ENCODE peak calls at places on chromosomes 7 and 10, in six cellular contexts. C is upper lobe of right lung, L is psoas muscle, U is esophagus muscularis mucosa, H is PC-3, W is H9. A is an unnamed sample.

GRCh38 chr10:47035447-47036337 is 124.5 kb downstream of the PTPN20 start:
- DNase-seq in C (peak), L (no peak), U (no peak), H (no peak), W (no peak), A (no peak)

GRCh38 chr10:24685958-24686540 is 37.6 kb downstream of the ARHGAP21 start:
- DNase-seq in C (no peak), L (no peak), U (no peak), H (no peak), W (no peak), A (no peak)

GRCh38 chr7:143900230-143900766 is 1.7 kb downstream of the TCAF1 start:
- DNase-seq in C (no peak), L (peak), U (no peak), H (peak), W (no peak), A (no peak)

GRCh38 chr10:119543814-119544642 is 1.5 kb upstream of the RGS10 start:
- DNase-seq in C (no peak), L (no peak), U (no peak), H (no peak), W (no peak), A (no peak)

GRCh38 chr10:86649471-86650150 is 4.7 kb upstream of the OPN4 start:
- DNase-seq in C (no peak), L (no peak), U (no peak), H (no peak), W (peak), A (no peak)

GRCh38 chr10:86668297-86669165 is at the start of gene LDB3:
- DNase-seq in C (no peak), L (peak), U (no peak), H (peak), W (no peak), A (no peak)

GRCh38 chr10:5449823-5450222 is 37.5 kb downstream of the NET1 start:
- DNase-seq in C (no peak), L (no peak), U (no peak), H (peak), W (no peak), A (no peak)

GRCh38 chr7:102261451-102261850 is 25.2 kb upstream of the SH2B2 start:
- DNase-seq in C (no peak), L (no peak), U (no peak), H (no peak), W (no peak), A (no peak)

GRCh38 chr7:44565097-44565794 is 8.5 kb downstream of the DDX56 start:
- DNase-seq in C (peak), L (peak), U (no peak), H (peak), W (peak), A (peak)

GRCh38 chr7:44566680-44567079 is 7.0 kb downstream of the DDX56 start:
- DNase-seq in C (no peak), L (no peak), U (no peak), H (no peak), W (no peak), A (no peak)

GRCh38 chr7:44564606-44565005 is 9.1 kb downstream of the DDX56 start:
- DNase-seq in C (no peak), L (no peak), U (no peak), H (no peak), W (no peak), A (no peak)

GRCh38 chr7:44567884-44568283 is 5.8 kb downstream of the DDX56 start:
- DNase-seq in C (no peak), L (no peak), U (no peak), H (no peak), W (no peak), A (no peak)

DNA sequence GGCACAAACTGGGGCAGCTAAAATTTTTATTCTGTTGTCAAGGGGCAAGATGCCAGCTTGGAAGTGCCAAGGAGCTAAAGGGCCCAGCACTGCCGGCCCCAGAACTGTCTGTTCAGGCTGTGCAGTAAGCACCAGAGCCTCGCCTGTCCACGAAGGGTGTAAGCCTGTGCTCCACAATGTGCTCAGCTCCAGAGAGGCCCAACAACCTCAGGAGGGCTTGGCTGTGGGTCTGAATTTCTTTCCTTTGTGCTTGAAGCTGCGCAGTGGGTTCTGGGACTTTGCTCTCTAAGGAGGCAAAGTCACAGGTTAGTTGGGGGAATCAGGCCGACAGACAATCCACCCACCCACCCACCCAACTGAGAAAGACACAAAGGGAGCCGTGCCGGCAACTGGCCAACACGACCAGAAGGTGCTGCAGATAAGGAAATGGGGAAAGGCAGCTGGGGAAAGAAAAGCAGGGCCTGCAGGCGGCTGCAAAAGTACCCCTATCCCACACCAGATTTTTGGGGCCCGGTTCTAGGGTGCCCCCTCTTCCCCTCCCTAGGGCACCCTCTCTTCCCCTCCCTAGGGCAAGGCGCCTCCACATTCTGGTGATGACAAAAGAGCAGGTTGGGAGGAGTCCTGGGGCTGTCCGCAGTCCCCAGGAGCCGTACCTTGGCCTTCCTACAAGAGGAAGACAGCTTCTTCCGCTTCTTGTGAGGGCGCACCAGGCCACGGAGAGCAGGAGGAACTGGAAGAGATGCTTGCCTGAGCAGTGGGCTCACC is 7.7 kb downstream of the DDX56 start:
- DNase-seq in C (no peak), L (no peak), U (no peak), H (no peak), W (no peak), A (no peak)
- H3K27ac ChIP-seq in C (no peak), L (no peak), U (peak), H (no peak), W (no peak), A (no peak)

GRCh38 chr7:71846160-71846559 is 566.0 kb downstream of the CALN1 start:
- DNase-seq in C (no peak), L (no peak), U (no peak), H (no peak), W (peak), A (no peak)
- TF ChIP-seq CTCF in C (no peak), L (no peak), U (no peak), H (no peak), W (no peak), A (no peak)

DNA sequence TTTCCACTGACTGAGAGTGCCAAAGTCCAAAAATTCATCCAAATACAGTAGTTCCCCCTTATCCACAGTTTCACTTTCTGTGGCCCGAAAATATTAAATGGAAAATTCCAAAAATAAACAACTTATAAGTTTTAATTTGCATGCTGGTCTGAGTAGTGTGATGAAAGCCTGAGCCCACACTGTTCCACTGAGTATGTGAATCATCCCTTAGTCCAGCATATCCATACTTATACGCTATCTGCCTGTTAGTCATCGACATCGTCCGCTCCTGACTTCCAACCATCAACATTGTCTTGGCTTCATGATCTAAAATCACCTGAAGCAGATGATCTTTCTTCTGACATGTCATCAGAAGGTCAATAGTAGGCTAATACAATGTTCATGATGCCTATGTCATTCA is 238.3 kb upstream of the CSTF2T start:
- DNase-seq in C (no peak), L (no peak), U (no peak), H (no peak), W (no peak), A (no peak)
- H3K27ac ChIP-seq in C (peak), L (no peak), U (no peak), H (no peak), W (no peak), A (peak)

DNA sequence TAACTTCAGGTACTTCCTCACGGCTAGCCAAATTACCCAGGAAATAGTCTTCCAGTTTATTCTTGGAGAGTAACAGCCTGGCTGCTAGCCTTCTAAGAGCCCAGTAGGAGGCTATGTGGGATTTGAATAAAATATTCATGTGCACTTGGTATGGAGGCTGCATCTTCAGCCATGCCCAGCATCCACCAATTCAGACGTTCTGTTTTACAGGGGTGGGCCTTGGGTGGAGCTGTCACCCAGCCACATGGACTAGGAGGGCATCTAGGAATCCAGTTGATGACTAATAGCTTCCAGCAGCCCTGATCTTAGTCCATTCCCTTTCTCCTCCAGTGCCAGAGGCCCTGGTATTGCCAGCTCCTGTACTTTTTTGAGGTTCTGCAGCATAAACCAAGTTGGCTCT is 66.3 kb upstream of the ZRANB1 start:
- DNase-seq in C (peak), L (no peak), U (no peak), H (peak), W (no peak), A (no peak)
- TF ChIP-seq CTCF in C (no peak), L (no peak), U (no peak), H (no peak), W (no peak), A (no peak)

GRCh38 chr7:82442492-82443043 is 1.0 kb downstream of the CACNA2D1 start:
- DNase-seq in C (no peak), L (peak), U (no peak), H (no peak), W (no peak), A (no peak)
- H3K27ac ChIP-seq in C (peak), L (peak), U (peak), H (no peak), W (no peak), A (peak)

DNA sequence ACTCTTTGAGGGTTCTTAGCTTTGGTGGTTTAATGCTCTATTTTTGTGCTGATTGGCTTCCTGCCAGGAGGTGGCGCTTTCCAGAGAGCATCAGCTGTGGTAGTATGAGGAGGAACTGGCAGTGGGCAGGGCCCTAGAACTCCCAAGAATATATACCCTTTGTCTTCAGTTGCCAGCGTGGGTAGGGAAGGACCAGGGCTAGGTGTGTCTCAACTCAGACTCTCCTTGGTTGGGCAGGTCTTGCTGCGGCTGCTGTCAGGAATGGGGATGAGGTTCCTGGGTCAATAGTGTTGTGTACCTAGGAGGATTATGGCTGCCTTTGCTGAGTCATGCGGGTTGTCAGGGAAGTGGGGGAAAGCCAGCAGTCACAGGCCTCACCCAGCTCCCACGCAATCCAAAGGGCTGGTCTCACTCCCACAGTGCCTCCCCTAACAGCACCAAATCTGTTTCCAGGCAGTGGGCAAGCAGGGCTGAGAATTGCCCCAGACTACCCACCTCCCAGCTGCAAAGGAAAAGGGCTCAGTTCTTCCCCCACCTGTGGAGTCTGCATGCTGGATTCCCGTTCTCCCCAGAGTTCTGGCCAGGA is 191.5 kb downstream of the PHTF2 start:
- DNase-seq in C (no peak), L (no peak), U (no peak), H (peak), W (peak), A (no peak)
- TF ChIP-seq CTCF in C (no peak), L (no peak), U (no peak), H (no peak), W (peak), A (no peak)

A was measured in breast epithelium.